ENCODE peak calls at places on chromosomes 4 and X, in ten cellular contexts. B is neural crest cell, W is RWPE1, E is PC-9, P is left ventricle myocardium inferior, O is HCT116, I is Panc1, Z is suprapubic skin, M is AG10803, R is hepatocyte. H is an unnamed sample.

GRCh38 chr4:150033937-150034336 is 44.3 kb upstream of the DCLK2 start:
- DNase-seq in E (no peak), P (no peak), B (no peak), M (no peak), Z (no peak), R (no peak), O (no peak), I (no peak), W (no peak), H (peak)

GRCh38 chr4:169996379-169997245 is 29.6 kb downstream of the MFAP3L start:
- DNase-seq in R (no peak), W (no peak), O (no peak), I (no peak), Z (no peak), E (peak), P (no peak), M (no peak), B (no peak), H (no peak)

GRCh38 chr4:163673848-163674702 is 179.6 kb downstream of the TMA16 start:
- DNase-seq in B (no peak), R (no peak), I (no peak), P (no peak), M (no peak), E (no peak), Z (no peak), W (no peak), O (no peak), H (no peak)

GRCh38 chr4:173522160-173522873 is 7.7 kb downstream of the HAND2 start:
- DNase-seq in I (no peak), O (no peak), R (peak), W (peak), Z (peak), E (no peak), P (peak), B (no peak), M (peak), H (no peak)

GRCh38 chr4:72817012-72817411 is 248.0 kb upstream of the ADAMTS3 start:
- DNase-seq in P (no peak), W (no peak), Z (no peak), I (no peak), E (no peak), O (no peak), M (peak), B (no peak), R (no peak), H (peak)

GRCh38 chrX:149950681-149951080 is 12.4 kb upstream of the EOLA2 start:
- DNase-seq in E (no peak), M (peak), O (peak), B (peak), W (peak), R (peak), I (no peak), Z (no peak), P (no peak), H (peak)

GRCh38 chr4:94676910-94677309 is 80.8 kb upstream of the BMPR1B start:
- DNase-seq in M (peak), P (no peak), I (no peak), E (no peak), W (no peak), O (no peak), B (no peak), Z (no peak), R (peak), H (no peak)

GRCh38 chr4:64539234-64539849 is 130.1 kb upstream of the TECRL start:
- DNase-seq in B (peak), M (peak), Z (no peak), P (no peak), E (no peak), O (peak), R (peak), W (peak), I (peak), H (peak)

GRCh38 chr4:181956502-181956901 is 286.7 kb upstream of the TENM3 start:
- DNase-seq in O (no peak), B (no peak), R (no peak), M (peak), W (no peak), Z (no peak), P (no peak), I (no peak), E (no peak), H (no peak)

GRCh38 chr4:74583066-74583700 is 138.2 kb downstream of the AREG start:
- DNase-seq in Z (no peak), P (no peak), W (no peak), O (no peak), M (peak), E (no peak), I (no peak), B (no peak), R (no peak), H (peak)

GRCh38 chrX:9352683-9353430 is 112.0 kb upstream of the TBL1X start:
- DNase-seq in M (peak), I (no peak), W (no peak), P (no peak), E (peak), Z (no peak), R (no peak), O (no peak), B (no peak), H (peak)

GRCh38 chrX:2147928-2148327 is 352.8 kb downstream of the DHRSX start:
- DNase-seq in O (no peak), Z (no peak), B (no peak), P (no peak), M (peak), R (no peak), W (no peak), E (no peak), I (no peak), H (no peak)

GRCh38 chr4:141657550-141657949 is 21.2 kb downstream of the IL15 start:
- DNase-seq in M (no peak), R (no peak), P (no peak), W (no peak), B (no peak), E (no peak), I (no peak), O (no peak), Z (no peak), H (no peak)

GRCh38 chr4:89298160-89298559 is 9.4 kb downstream of the GPRIN3 start:
- DNase-seq in W (no peak), P (no peak), M (no peak), R (no peak), Z (no peak), O (no peak), B (no peak), I (no peak), E (no peak), H (no peak)

GRCh38 chr4:4890574-4891260 is 31.3 kb downstream of the MSX1 start:
- DNase-seq in M (no peak), O (no peak), R (no peak), P (no peak), Z (peak), B (no peak), W (no peak), I (no peak), E (no peak), H (no peak)

GRCh38 chr4:57249083-57249482 is 138.9 kb upstream of the IGFBP7 start:
- DNase-seq in M (no peak), O (no peak), Z (no peak), P (no peak), E (no peak), R (no peak), B (no peak), I (no peak), W (peak), H (peak)

GRCh38 chrX:113741744-113742143 is 842.1 kb upstream of the HTR2C start:
- DNase-seq in R (peak), P (no peak), E (no peak), I (peak), M (peak), O (peak), B (no peak), W (peak), Z (no peak), H (peak)

GRCh38 chr4:20217951-20218350 is 33.8 kb upstream of the SLIT2 start:
- DNase-seq in I (no peak), Z (no peak), P (no peak), O (no peak), W (no peak), R (no peak), E (no peak), B (no peak), M (no peak), H (no peak)

GRCh38 chrX:40012039-40012799 is 85.5 kb downstream of the BCOR start:
- DNase-seq in E (no peak), M (peak), B (no peak), Z (peak), W (peak), O (no peak), P (peak), I (no peak), R (peak), H (peak)

GRCh38 chr4:77599378-77599777 is 6.2 kb upstream of the CXCL13 start:
- DNase-seq in B (peak), R (peak), I (no peak), Z (no peak), E (no peak), O (peak), P (no peak), W (peak), M (peak), H (peak)

GRCh38 chr4:113444386-113444785 is 317.2 kb downstream of the CAMK2D start:
- DNase-seq in P (no peak), B (no peak), I (no peak), O (no peak), M (peak), W (no peak), Z (no peak), R (no peak), E (no peak), H (peak)

GRCh38 chr4:94548571-94548970 is 96.8 kb downstream of the PDLIM5 start:
- DNase-seq in E (peak), M (peak), I (peak), P (no peak), O (peak), R (peak), Z (no peak), B (no peak), W (peak), H (peak)

GRCh38 chrX:48794340-48794920 is 7.4 kb upstream of the HDAC6 start:
- DNase-seq in W (no peak), R (no peak), I (no peak), Z (no peak), E (no peak), P (no peak), B (no peak), O (no peak), M (no peak), H (no peak)

GRCh38 chrX:106014119-106014775 is 24.3 kb downstream of the SERPINA7 start:
- DNase-seq in R (no peak), Z (no peak), B (no peak), M (no peak), O (no peak), I (no peak), E (no peak), P (no peak), W (no peak), H (no peak)

GRCh38 chr4:156870861-156871260 is 100.7 kb downstream of the PDGFC start:
- DNase-seq in P (no peak), W (no peak), Z (no peak), E (no peak), M (no peak), O (no peak), B (no peak), R (no peak), I (no peak), H (no peak)

GRCh38 chr4:128341634-128342033 is 54.0 kb upstream of the PGRMC2 start:
- DNase-seq in O (no peak), P (no peak), Z (no peak), B (no peak), W (no peak), E (no peak), R (no peak), M (no peak), I (no peak), H (no peak)
- TF ChIP-seq CTCF in O (peak), P (peak), Z (no peak), B (no peak), W (no peak), E (no peak), R (peak), M (no peak), I (no peak), H (no peak)

GRCh38 chr4:134645778-134646177 is 444.2 kb upstream of the PABPC4L start:
- DNase-seq in Z (no peak), I (no peak), O (no peak), M (no peak), B (no peak), P (no peak), R (no peak), E (no peak), W (no peak), H (no peak)

DNA sequence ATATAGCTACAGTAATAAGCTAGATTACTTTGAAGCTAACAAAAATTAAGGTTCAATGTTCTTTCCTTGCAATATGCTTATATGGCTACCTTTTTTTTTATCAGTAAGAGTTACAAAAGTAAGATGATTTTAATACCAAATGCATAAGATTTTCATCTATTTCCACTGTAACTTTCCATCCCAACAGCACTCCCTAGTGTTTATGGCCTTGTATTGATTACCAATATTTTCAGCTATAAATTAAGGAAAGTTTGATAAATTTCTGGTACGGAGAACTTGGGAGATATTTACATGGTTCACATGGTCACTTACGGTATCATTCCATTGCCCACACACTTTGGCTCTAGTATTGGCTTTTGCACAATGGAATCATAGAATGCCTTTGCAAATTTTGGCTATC is 448.9 kb upstream of the PABPC4L start:
- DNase-seq in W (no peak), I (no peak), B (no peak), M (no peak), Z (no peak), E (no peak), O (no peak), R (no peak), P (no peak), H (no peak)
- TF ChIP-seq CTCF in W (no peak), I (no peak), B (peak), M (no peak), Z (no peak), E (no peak), O (no peak), R (no peak), P (no peak), H (no peak)

DNA sequence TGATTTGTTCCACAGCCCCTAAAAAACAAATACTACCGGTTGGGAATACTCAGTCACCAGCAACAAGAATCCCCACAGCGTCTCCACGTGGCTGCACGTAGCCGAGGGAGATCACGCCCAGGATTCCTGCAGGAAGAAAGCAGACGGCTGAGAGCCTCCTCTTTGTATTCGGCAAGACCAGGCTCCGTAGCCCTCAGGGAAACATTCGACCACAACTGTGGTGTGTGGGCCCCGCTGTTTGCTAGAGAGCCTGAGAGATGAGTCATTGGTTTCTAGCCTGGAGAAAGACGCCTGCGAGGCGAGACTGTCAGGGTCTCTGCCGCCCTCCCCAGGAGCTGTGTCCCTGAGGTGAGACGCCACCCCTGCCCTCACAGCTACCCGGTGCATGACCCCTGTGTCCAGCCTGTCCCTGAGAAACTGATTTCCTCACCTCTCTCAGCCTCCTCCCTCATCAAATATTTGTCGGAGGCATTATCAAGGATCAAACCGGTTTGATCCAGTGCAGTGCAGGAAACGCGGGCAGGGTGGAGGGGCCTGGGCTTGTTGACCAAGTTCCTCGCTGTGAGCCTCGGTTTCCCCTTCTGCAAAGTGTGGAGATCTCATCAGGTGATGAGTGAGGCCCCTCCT is 4.7 kb upstream of the S100P start:
- DNase-seq in M (peak), P (no peak), W (peak), Z (no peak), B (peak), I (no peak), E (peak), R (peak), O (peak), H (peak)
- TF ChIP-seq CTCF in M (peak), P (no peak), W (no peak), Z (no peak), B (no peak), I (peak), E (no peak), R (peak), O (no peak), H (no peak)

GRCh38 chr4:110953898-110954297 is 331.0 kb upstream of the PITX2 start:
- DNase-seq in Z (no peak), E (no peak), R (no peak), B (no peak), I (no peak), P (no peak), O (no peak), M (no peak), W (no peak), H (no peak)

GRCh38 chr4:110963621-110964020 is 340.7 kb upstream of the PITX2 start:
- DNase-seq in I (no peak), E (no peak), P (no peak), R (no peak), Z (no peak), M (no peak), O (no peak), B (no peak), W (no peak), H (no peak)

GRCh38 chr4:110955748-110956147 is 332.9 kb upstream of the PITX2 start:
- DNase-seq in M (no peak), Z (no peak), W (no peak), P (no peak), E (no peak), O (no peak), R (no peak), I (no peak), B (no peak), H (no peak)

GRCh38 chr4:110962616-110963015 is 339.7 kb upstream of the PITX2 start:
- DNase-seq in B (no peak), P (no peak), M (no peak), E (no peak), O (no peak), W (no peak), I (no peak), Z (no peak), R (no peak), H (no peak)

DNA sequence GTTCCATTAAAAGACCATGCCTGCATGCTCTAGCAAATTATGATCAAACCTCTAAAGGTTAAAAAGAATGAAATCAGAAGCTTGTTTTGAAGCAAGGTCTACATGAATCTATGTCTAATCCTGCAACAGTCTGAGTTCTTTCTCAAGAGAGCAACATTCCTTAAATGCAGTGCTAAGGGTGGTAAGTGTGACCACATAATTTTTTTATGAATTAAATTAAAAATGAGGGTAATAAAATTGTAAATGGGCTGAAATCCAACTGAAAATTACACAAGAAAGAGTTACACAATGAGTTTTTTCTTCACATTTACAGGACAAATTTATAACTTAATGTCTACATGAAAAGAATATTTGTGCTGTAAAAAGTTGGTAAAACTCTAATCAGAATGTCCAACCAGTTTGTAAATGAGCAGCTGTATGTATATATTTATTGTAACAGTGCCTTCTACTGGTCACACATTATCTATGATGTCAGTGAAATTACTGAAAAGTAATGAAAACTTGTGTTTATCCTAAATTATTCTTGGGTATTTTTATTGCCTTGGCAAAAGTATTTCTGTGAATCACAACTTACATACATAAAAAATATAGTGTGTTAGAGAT is 336.3 kb upstream of the PITX2 start:
- DNase-seq in R (peak), B (no peak), E (no peak), Z (no peak), O (no peak), W (no peak), P (no peak), M (peak), I (no peak), H (peak)
- TF ChIP-seq CTCF in R (peak), B (peak), E (peak), Z (no peak), O (peak), W (peak), P (peak), M (peak), I (peak), H (peak)